ENCODE peak calls at places on chromosome 15, in four cellular contexts. C is stimulated activated CD8-positive, alpha-beta memory T cell treated with anti-CD3 and anti-CD28 coated beads, Interleukin-7, amount 100 ng/mL, for 1 hour; M is T-helper 2 cell; B is kidney glomerular epithelial cell. I is an unnamed sample.

GRCh38 chr15:77642793-77643430 is 10.2 kb upstream of the LINGO1 start:
- DNase-seq in C (no peak), M (no peak), B (no peak), I (no peak)

GRCh38 chr15:59087731-59088130 is 17.2 kb upstream of the CCNB2 start:
- DNase-seq in C (no peak), M (no peak), B (no peak), I (no peak)

GRCh38 chr15:40052604-40053003 is 13.6 kb upstream of the SRP14 start:
- DNase-seq in C (no peak), M (no peak), B (peak; percentile 13), I (no peak)

GRCh38 chr15:66193066-66193465 is 60.5 kb downstream of the MEGF11 start:
- DNase-seq in C (no peak), M (no peak), B (no peak), I (no peak)

GRCh38 chr15:85543741-85544155 is 163.3 kb downstream of the AKAP13 start:
- DNase-seq in C (no peak), M (no peak), B (no peak), I (no peak)

GRCh38 chr15:55526559-55527036 is 18.6 kb upstream of the DNAAF4 start:
- DNase-seq in C (no peak), M (no peak), B (peak; percentile 50), I (no peak)

GRCh38 chr15:57550640-57551039 is 41.1 kb upstream of the MYZAP start:
- DNase-seq in C (no peak), M (no peak), B (no peak), I (no peak)

GRCh38 chr15:40111888-40112287 is 3.2 kb upstream of the BMF start:
- DNase-seq in C (no peak), M (no peak), B (no peak), I (no peak)

GRCh38 chr15:40992241-40992741 is 39.0 kb downstream of the CHAC1 start:
- DNase-seq in C (no peak), M (no peak), B (peak; percentile 16), I (no peak)

GRCh38 chr15:44490628-44491027 is 46.3 kb upstream of the EIF3J start:
- DNase-seq in C (no peak), M (no peak), B (peak; percentile 48), I (no peak)

GRCh38 chr15:58269455-58270414 is 131.6 kb downstream of the AQP9 start:
- DNase-seq in C (no peak), M (no peak), B (peak; percentile 83), I (no peak)

GRCh38 chr15:68581725-68582124 is 2.9 kb downstream of the CORO2B start:
- DNase-seq in C (no peak), M (no peak), B (no peak), I (no peak)

GRCh38 chr15:99931703-99932603 is 198.7 kb upstream of the LYSMD4 start:
- DNase-seq in C (no peak), M (no peak), B (peak; percentile 74), I (no peak)

GRCh38 chr15:39194431-39194830 is 386.4 kb upstream of the THBS1 start:
- DNase-seq in C (no peak), M (no peak), B (no peak), I (no peak)

GRCh38 chr15:72312605-72313447 is 7.1 kb downstream of the CELF6 start:
- DNase-seq in C (peak; percentile 15), M (no peak), B (peak; percentile 23), I (peak; percentile 54)

GRCh38 chr15:74340139-74340538 is 27.3 kb downstream of the CYP11A1 start:
- DNase-seq in C (no peak), M (no peak), B (no peak), I (no peak)

GRCh38 chr15:92421980-92422379 is 28.3 kb downstream of the ST8SIA2 start:
- DNase-seq in C (no peak), M (no peak), B (no peak), I (no peak)

GRCh38 chr15:39345176-39345575 is 235.7 kb upstream of the THBS1 start:
- DNase-seq in C (no peak), M (no peak), B (no peak), I (no peak)

GRCh38 chr15:87269566-87269965 is 987.0 kb downstream of the NTRK3 start:
- DNase-seq in C (no peak), M (no peak), B (peak; percentile 58), I (no peak)

GRCh38 chr15:51342249-51342999 is 969 bp downstream of the GLDN start:
- DNase-seq in C (no peak), M (no peak), B (no peak), I (no peak)

I was measured in occipital lobe.